ENCODE peak calls at places on chromosome 17, in nine cellular contexts. Y is neural progenitor cell, G is GM23338, V is mammary epithelial cell, R is PC-3, C is astrocyte, J is GM23248, Q is PC-9, L is hepatocyte. M is an unnamed sample. For H3K4me1, the result is how much of the 10 kb centered on the place peaks cover.

GRCh38 chr17:45277992-45278391 is 16.1 kb upstream of the SPATA32 start:
- DNase-seq in Y (no peak), G (no peak), V (no peak), R (no peak), C (peak), J (peak), Q (no peak), L (no peak), M (no peak)

GRCh38 chr17:47917581-47917980 is 21.5 kb downstream of the SP2 start:
- DNase-seq in Y (no peak), G (no peak), V (no peak), R (no peak), C (no peak), J (no peak), Q (no peak), L (no peak), M (no peak)

GRCh38 chr17:79834575-79835469 is 4.4 kb downstream of the CBX4 start:
- DNase-seq in Y (peak), G (peak), V (no peak), R (peak), C (no peak), J (no peak), Q (no peak), L (peak), M (peak)

GRCh38 chr17:30429155-30429554 is 48.1 kb upstream of the GOSR1 start:
- DNase-seq in Y (no peak), G (no peak), V (no peak), R (no peak), C (peak), J (peak), Q (no peak), L (no peak), M (no peak)

GRCh38 chr17:28675485-28675884 is 13.5 kb downstream of the SUPT6H start:
- DNase-seq in Y (no peak), G (no peak), V (no peak), R (no peak), C (no peak), J (peak), Q (no peak), L (no peak), M (no peak)

GRCh38 chr17:45775148-45775547 is 9.0 kb upstream of the CRHR1 start:
- DNase-seq in Y (no peak), G (no peak), V (no peak), R (no peak), C (no peak), J (no peak), Q (no peak), L (no peak), M (no peak)

GRCh38 chr17:31564883-31565297 is 173.4 kb downstream of the RAB11FIP4 start:
- DNase-seq in Y (peak), G (peak), V (peak), R (no peak), C (peak), J (peak), Q (peak), L (no peak), M (no peak)

GRCh38 chr17:61495161-61495857 is 43.1 kb downstream of the TBX4 start:
- DNase-seq in Y (no peak), G (no peak), V (peak), R (no peak), C (peak), J (peak), Q (peak), L (no peak), M (peak)

GRCh38 chr17:81253358-81254131 is 14.4 kb downstream of the NDUFAF8 start:
- DNase-seq in Y (peak), G (no peak), V (no peak), R (peak), C (no peak), J (peak), Q (peak), L (peak), M (peak)

GRCh38 chr17:72523491-72523890 is 402.7 kb downstream of the SOX9 start:
- DNase-seq in Y (no peak), G (no peak), V (no peak), R (no peak), C (no peak), J (peak), Q (no peak), L (no peak), M (no peak)

GRCh38 chr17:59465949-59466307 is 99.5 kb upstream of the DHX40 start:
- DNase-seq in Y (no peak), G (no peak), V (no peak), R (no peak), C (no peak), J (no peak), Q (no peak), L (no peak), M (no peak)

GRCh38 chr17:63275968-63276349 is 170.1 kb downstream of the CYB561 start:
- DNase-seq in Y (no peak), G (no peak), V (no peak), R (no peak), C (no peak), J (peak), Q (no peak), L (no peak), M (peak)

GRCh38 chr17:35087731-35088646 is 24.5 kb upstream of the RFFL start:
- DNase-seq in Y (no peak), G (peak), V (peak), R (peak), C (no peak), J (peak), Q (peak), L (peak), M (no peak)

GRCh38 chr17:27290916-27291598 is 2.9 kb upstream of the WSB1 start:
- DNase-seq in Y (no peak), G (no peak), V (no peak), R (peak), C (no peak), J (no peak), Q (no peak), L (no peak), M (no peak)

GRCh38 chr17:78935419-78936323 is 10.5 kb upstream of the TIMP2 start:
- DNase-seq in Y (no peak), G (no peak), V (no peak), R (peak), C (peak), J (peak), Q (no peak), L (peak), M (peak)

GRCh38 chr17:33438578-33438977 is 145.5 kb upstream of the ASIC2 start:
- DNase-seq in Y (no peak), G (no peak), V (no peak), R (no peak), C (no peak), J (no peak), Q (no peak), L (no peak), M (no peak)

GRCh38 chr17:17030515-17031211 is 11.6 kb upstream of the MPRIP start:
- DNase-seq in Y (no peak), G (peak), V (no peak), R (no peak), C (no peak), J (no peak), Q (no peak), L (no peak), M (no peak)

GRCh38 chr17:78973792-78974520 is 5.8 kb downstream of the LGALS3BP start:
- DNase-seq in Y (no peak), G (no peak), V (no peak), R (no peak), C (no peak), J (no peak), Q (no peak), L (peak), M (no peak)

GRCh38 chr17:1620486-1620885 is 8.1 kb downstream of the SLC43A2 start:
- DNase-seq in Y (no peak), G (no peak), V (no peak), R (no peak), C (no peak), J (no peak), Q (no peak), L (peak), M (no peak)
- TF ChIP-seq EZH2 in Y (no peak), G (no peak), V (no peak), R (no peak), C (no peak), J (no peak), Q (no peak), L (no peak), M (no peak)

DNA sequence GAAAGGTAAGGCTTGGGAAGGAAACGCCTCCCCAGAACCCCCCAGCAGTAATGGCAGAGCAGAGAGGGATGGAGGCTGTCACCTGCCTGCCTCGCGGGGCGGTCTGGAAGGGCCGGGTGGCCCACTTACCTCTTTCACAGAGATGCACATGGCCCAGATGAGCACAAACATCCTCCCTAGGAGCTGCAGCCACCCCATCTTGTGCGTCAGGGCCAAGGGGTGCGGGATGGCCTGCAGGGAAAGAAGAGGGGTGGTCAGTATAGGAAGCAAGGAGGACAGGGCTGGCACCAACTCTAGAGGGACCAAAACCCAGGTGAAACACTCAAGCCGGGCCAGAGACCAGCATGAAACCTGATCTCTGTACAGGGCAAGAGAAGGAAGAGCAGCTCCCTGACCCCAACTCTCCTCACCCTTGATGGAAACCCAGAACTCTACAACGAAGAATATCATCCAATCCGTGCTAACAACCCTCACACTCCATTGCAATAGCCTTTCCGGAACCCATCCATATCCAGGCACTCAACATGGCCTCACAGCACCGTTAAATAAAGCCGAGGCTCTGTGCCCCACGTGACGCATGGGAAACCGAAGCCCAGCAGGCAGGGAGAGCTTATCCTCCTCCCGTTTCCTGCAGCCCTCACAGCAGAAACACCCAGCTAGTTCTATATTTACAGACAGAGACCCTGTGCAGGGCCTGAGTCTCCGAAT is 29.6 kb downstream of the TRPV3 start:
- DNase-seq in Y (no peak), G (no peak), V (no peak), R (no peak), C (no peak), J (no peak), Q (no peak), L (no peak), M (no peak)
- H3K4me1 ChIP-seq in Y (under half), G (under half), V (under half), R (under half), C (under half), J (under half), Q (under half), L (under half), M (under half)

GRCh38 chr17:1147664-1148063 is 32.1 kb downstream of the ABR start:
- DNase-seq in Y (peak), G (peak), V (peak), R (peak), C (peak), J (peak), Q (peak), L (peak), M (peak)
- H3K4me3 ChIP-seq in Y (no peak), G (no peak), V (no peak), R (no peak), C (no peak), J (no peak), Q (no peak), L (no peak), M (no peak)

GRCh38 chr17:4585203-4585939 is 1.0 kb downstream of the SMTNL2 start:
- DNase-seq in Y (peak), G (no peak), V (no peak), R (no peak), C (no peak), J (no peak), Q (no peak), L (peak), M (no peak)

GRCh38 chr17:4583796-4584124 is 569 bp upstream of the SMTNL2 start:
- DNase-seq in Y (peak), G (peak), V (no peak), R (no peak), C (no peak), J (peak), Q (no peak), L (peak), M (peak)

GRCh38 chr17:4584835-4585187 is 482 bp downstream of the SMTNL2 start:
- DNase-seq in Y (no peak), G (peak), V (no peak), R (no peak), C (no peak), J (no peak), Q (no peak), L (no peak), M (no peak)

GRCh38 chr17:4583206-4583605 is 1.1 kb upstream of the SMTNL2 start:
- DNase-seq in Y (no peak), G (no peak), V (no peak), R (no peak), C (no peak), J (no peak), Q (no peak), L (no peak), M (no peak)

GRCh38 chr17:4584125-4584834 is at the start of gene SMTNL2:
- DNase-seq in Y (peak), G (peak), V (no peak), R (no peak), C (no peak), J (peak), Q (no peak), L (peak), M (peak)
- TF ChIP-seq EZH2 in Y (no peak), G (no peak), V (no peak), R (no peak), C (peak), J (peak), Q (no peak), L (no peak), M (no peak)

GRCh38 chr17:75110307-75110937 is 653 bp downstream of the ARMC7 start:
- DNase-seq in Y (peak), G (peak), V (no peak), R (peak), C (no peak), J (peak), Q (peak), L (no peak), M (no peak)
- H3K4me1 ChIP-seq in Y (under half), G (under half), V (under half), R (under half), C (under half), J (under half), Q (under half), L (under half), M (under half)

M was measured in A673.